ENCODE peak calls at places on chromosome 22, in five cellular contexts. R is Panc1, T is lower leg skin, I is sigmoid colon, Z is heart left ventricle. Y is an unnamed sample.

GRCh38 chr22:46848227-46848626 is 85.8 kb downstream of the TBC1D22A start:
- DNase-seq in R (no peak), T (no peak), I (no peak), Z (no peak), Y (no peak)

GRCh38 chr22:31138126-31138525 is 2.2 kb downstream of the PLA2G3 start:
- DNase-seq in R (no peak), T (no peak), I (no peak), Z (no peak), Y (no peak)

GRCh38 chr22:47458348-47458747 is 695.9 kb downstream of the TBC1D22A start:
- DNase-seq in R (no peak), T (no peak), I (no peak), Z (no peak), Y (no peak)

GRCh38 chr22:47401592-47401898 is 639.1 kb downstream of the TBC1D22A start:
- DNase-seq in R (no peak), T (no peak), I (no peak), Z (no peak), Y (no peak)

GRCh38 chr22:18104566-18104965 is 6.0 kb upstream of the TUBA8 start:
- DNase-seq in R (no peak), T (no peak), I (no peak), Z (no peak), Y (no peak)

GRCh38 chr22:38700271-38700788 is 413 bp downstream of the JOSD1 start:
- DNase-seq in R (no peak), T (peak), I (peak), Z (peak), Y (peak)

GRCh38 chr22:17366830-17367229 is 2.4 kb upstream of the CECR2 start:
- DNase-seq in R (no peak), T (no peak), I (peak), Z (peak), Y (peak)

GRCh38 chr22:18057568-18058209 is 20.1 kb upstream of the PEX26 start:
- DNase-seq in R (peak), T (peak), I (peak), Z (peak), Y (no peak)

GRCh38 chr22:34430386-34430785 is 510.1 kb upstream of the LARGE1 start:
- DNase-seq in R (no peak), T (no peak), I (no peak), Z (no peak), Y (no peak)

GRCh38 chr22:33919591-33920501 is at the start of gene LARGE1:
- DNase-seq in R (no peak), T (no peak), I (peak), Z (peak), Y (peak)

GRCh38 chr22:41768420-41768819 is 32.1 kb upstream of the CCDC134 start:
- DNase-seq in R (no peak), T (no peak), I (no peak), Z (no peak), Y (no peak)

GRCh38 chr22:31585161-31585859 is 76.7 kb downstream of the PISD start:
- DNase-seq in R (no peak), T (no peak), I (no peak), Z (no peak), Y (no peak)

GRCh38 chr22:46595545-46595944 is 24.6 kb upstream of the GRAMD4 start:
- DNase-seq in R (no peak), T (no peak), I (peak), Z (no peak), Y (no peak)

GRCh38 chr22:32754413-32755041 is 47.0 kb upstream of the TIMP3 start:
- DNase-seq in R (no peak), T (peak), I (no peak), Z (peak), Y (no peak)

GRCh38 chr22:46075764-46076531 is 74.4 kb upstream of the PPARA start:
- DNase-seq in R (no peak), T (no peak), I (peak), Z (peak), Y (no peak)

GRCh38 chr22:47456031-47456430 is 693.6 kb downstream of the TBC1D22A start:
- DNase-seq in R (no peak), T (no peak), I (no peak), Z (no peak), Y (no peak)

DNA sequence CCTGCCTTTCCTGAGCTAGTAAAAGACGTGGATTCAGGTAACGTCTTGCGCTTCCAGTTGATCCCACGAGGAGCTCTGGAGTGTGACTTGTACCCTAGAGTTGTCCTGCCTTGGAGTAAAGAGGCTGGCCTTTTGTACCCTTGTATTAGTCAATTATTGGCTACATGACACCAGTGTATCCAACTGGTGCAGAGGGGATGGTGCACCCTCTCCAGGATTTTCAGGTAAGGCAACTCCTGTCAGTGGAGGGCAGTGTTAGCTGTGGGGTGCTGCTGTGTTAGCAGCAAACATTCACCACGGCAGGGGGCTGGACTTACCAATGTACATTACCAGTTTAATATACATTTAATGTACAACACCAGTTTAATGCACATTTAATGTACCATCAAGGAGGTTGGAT is 233.5 kb downstream of the MIAT start:
- DNase-seq in R (no peak), T (no peak), I (no peak), Z (no peak), Y (no peak)
- TF ChIP-seq CTCF in R (no peak), T (no peak), I (no peak), Z (no peak), Y (no peak)

GRCh38 chr22:19891350-19892248 is 36.9 kb upstream of the GNB1L start:
- DNase-seq in R (no peak), T (no peak), I (no peak), Z (no peak), Y (no peak)
- TF ChIP-seq CTCF in R (no peak), T (no peak), I (no peak), Z (no peak), Y (no peak)

GRCh38 chr22:23626286-23626975 is 5.7 kb downstream of the DRICH1 start:
- DNase-seq in R (no peak), T (no peak), I (no peak), Z (no peak), Y (no peak)
- TF ChIP-seq CTCF in R (no peak), T (no peak), I (no peak), Z (no peak), Y (no peak)

GRCh38 chr22:36301851-36302250 is 48.9 kb downstream of the APOL1 start:
- DNase-seq in R (no peak), T (no peak), I (no peak), Z (no peak), Y (no peak)

GRCh38 chr22:36300396-36301212 is 47.7 kb downstream of the APOL1 start:
- DNase-seq in R (no peak), T (no peak), I (no peak), Z (no peak), Y (no peak)

GRCh38 chr22:36302439-36303114 is 49.6 kb downstream of the APOL1 start:
- DNase-seq in R (no peak), T (no peak), I (no peak), Z (no peak), Y (no peak)

GRCh38 chr22:36299911-36300310 is 47.0 kb downstream of the APOL1 start:
- DNase-seq in R (no peak), T (no peak), I (no peak), Z (no peak), Y (no peak)

GRCh38 chr22:36301384-36301828 is 48.5 kb downstream of the APOL1 start:
- DNase-seq in R (no peak), T (peak), I (peak), Z (no peak), Y (peak)
- TF ChIP-seq CTCF in R (peak), T (no peak), I (peak), Z (peak), Y (peak)

GRCh38 chr22:22371031-22371541 is 126.5 kb downstream of the VPREB1 start:
- DNase-seq in R (no peak), T (no peak), I (no peak), Z (peak), Y (no peak)
- TF ChIP-seq CTCF in R (no peak), T (no peak), I (no peak), Z (peak), Y (no peak)

DNA sequence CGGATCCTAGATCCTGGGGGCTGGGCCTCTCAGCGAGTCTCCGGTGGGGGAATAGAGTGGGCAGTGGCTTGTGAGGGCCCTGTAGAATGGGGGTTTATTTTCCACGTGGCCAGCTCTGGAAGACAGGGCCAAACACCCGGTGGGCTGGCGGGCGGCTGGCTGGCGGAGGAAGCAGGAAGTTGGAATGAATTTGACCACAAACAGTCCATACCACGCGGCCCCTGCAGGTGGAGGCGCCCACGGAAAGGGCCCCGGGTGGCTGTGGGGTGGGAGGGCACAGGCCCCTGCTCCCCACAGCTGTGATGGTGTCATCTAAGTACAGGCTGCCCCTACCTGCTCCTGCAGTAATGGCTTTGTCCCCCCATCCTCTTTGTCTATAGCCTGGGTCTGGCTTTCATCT is 15.1 kb downstream of the MCAT start:
- DNase-seq in R (no peak), T (no peak), I (no peak), Z (no peak), Y (no peak)
- TF ChIP-seq CTCF in R (no peak), T (no peak), I (no peak), Z (no peak), Y (no peak)

GRCh38 chr22:50519151-50519550 is 6.2 kb downstream of the SCO2 start:
- DNase-seq in R (no peak), T (no peak), I (no peak), Z (no peak), Y (no peak)

GRCh38 chr22:50522806-50523438 is 2.5 kb downstream of the SCO2 start:
- DNase-seq in R (no peak), T (no peak), I (no peak), Z (peak), Y (no peak)

GRCh38 chr22:50522208-50522805 is 3.1 kb downstream of the SCO2 start:
- DNase-seq in R (no peak), T (no peak), I (no peak), Z (no peak), Y (no peak)

GRCh38 chr22:50521710-50522109 is 3.7 kb downstream of the SCO2 start:
- DNase-seq in R (no peak), T (no peak), I (no peak), Z (no peak), Y (no peak)

DNA sequence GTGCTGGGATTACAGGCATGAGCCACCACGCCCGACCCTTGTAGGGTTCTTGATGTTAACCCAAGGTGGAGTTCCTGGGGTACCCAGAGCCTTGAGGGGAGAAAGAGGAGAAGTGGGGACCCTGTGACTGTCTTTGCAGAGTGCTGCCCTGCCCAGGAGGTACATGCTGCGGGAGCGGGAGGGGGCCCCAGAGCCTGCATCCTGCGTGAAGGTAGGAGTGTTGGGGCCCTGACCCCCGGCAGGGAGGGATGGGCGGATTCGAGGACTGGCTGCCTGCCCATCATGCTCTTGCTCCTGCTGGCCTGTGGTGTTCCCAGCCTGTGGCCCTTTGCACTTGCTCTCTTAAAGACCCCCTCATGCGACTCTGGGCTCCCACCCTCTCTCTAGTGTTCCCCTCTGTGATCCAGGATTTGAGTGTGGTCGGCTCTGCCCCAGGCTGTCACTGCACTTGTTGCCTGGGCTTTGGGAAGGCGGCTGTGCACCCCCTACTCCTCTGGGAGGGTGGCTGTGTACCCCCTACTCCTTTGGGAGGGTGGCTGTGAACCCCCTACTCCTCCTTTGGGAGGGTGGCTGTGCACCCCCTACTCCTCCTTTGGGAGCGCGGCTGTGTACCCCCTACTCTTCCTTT is 4.5 kb downstream of the SCO2 start:
- DNase-seq in R (no peak), T (no peak), I (no peak), Z (no peak), Y (no peak)
- TF ChIP-seq CTCF in R (no peak), T (no peak), I (no peak), Z (no peak), Y (no peak)

GRCh38 chr22:36999463-36999862 is 19.8 kb downstream of the TST start:
- DNase-seq in R (no peak), T (no peak), I (no peak), Z (no peak), Y (no peak)

GRCh38 chr22:37001826-37002225 is 17.4 kb downstream of the TST start:
- DNase-seq in R (no peak), T (no peak), I (no peak), Z (no peak), Y (no peak)

GRCh38 chr22:37002633-37003032 is 16.6 kb downstream of the TST start:
- DNase-seq in R (no peak), T (no peak), I (no peak), Z (no peak), Y (no peak)

GRCh38 chr22:37000676-37001534 is 18.3 kb downstream of the TST start:
- DNase-seq in R (no peak), T (no peak), I (no peak), Z (no peak), Y (no peak)

DNA sequence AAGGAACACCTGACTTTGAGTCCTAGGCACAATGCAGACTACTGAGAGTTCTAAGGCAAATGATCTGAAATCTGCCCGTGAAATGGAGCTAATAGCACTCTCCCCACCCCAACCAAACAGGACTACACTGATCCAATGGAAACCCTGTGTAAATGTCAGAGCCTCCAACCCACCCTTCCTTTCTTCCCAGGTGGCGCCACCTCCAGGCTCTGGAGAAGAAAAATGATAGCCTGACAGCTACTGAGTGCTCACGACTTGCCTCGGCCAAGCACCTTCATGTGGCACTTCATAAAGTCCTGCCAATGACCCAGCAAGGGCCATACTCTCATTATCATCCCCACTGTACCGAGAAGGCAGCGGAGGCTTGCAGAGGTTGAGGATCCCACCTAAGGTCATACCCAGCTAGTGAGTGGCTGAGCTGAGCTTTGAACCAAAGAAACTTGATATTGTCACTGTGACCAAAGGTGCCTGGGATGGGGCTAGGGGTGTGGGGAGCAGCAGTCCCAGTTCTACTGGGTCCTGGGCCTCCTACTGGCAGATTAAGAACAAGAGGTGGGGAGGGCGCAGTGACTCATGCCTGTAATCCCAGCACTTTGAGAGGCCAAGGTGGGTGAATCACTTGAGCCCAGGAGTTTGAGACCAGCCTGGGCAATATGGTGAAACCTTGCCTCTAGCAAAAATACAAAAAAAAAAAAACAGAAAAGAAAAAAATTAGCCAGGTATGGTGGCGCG is 20.5 kb downstream of the TST start:
- DNase-seq in R (no peak), T (no peak), I (no peak), Z (no peak), Y (no peak)
- TF ChIP-seq CTCF in R (no peak), T (no peak), I (no peak), Z (no peak), Y (no peak)

GRCh38 chr22:44669725-44670027 is 32.3 kb upstream of the PRR5 start:
- DNase-seq in R (no peak), T (no peak), I (no peak), Z (no peak), Y (no peak)
- TF ChIP-seq CTCF in R (peak), T (no peak), I (no peak), Z (no peak), Y (peak)

GRCh38 chr22:37331811-37332536 is 49.7 kb downstream of the CYTH4 start:
- DNase-seq in R (no peak), T (no peak), I (no peak), Z (no peak), Y (no peak)

GRCh38 chr22:37329239-37330140 is 47.2 kb downstream of the CYTH4 start:
- DNase-seq in R (no peak), T (no peak), I (no peak), Z (no peak), Y (no peak)

GRCh38 chr22:37328017-37328416 is 45.7 kb downstream of the CYTH4 start:
- DNase-seq in R (no peak), T (no peak), I (no peak), Z (no peak), Y (no peak)

GRCh38 chr22:37331034-37331428 is 48.7 kb downstream of the CYTH4 start:
- DNase-seq in R (no peak), T (no peak), I (no peak), Z (no peak), Y (no peak)

GRCh38 chr22:37330200-37331033 is 48.1 kb downstream of the CYTH4 start:
- DNase-seq in R (no peak), T (no peak), I (no peak), Z (no peak), Y (peak)
- TF ChIP-seq CTCF in R (no peak), T (no peak), I (no peak), Z (no peak), Y (no peak)